ENCODE peak calls at places on chromosomes 11 and 22, in nine cellular contexts. L, O, P, D, M, A, V, H and X are unnamed samples.

GRCh38 chr11:69055212-69055586 is 6.5 kb downstream of the TPCN2 start:
- DNase-seq in O (no peak), V (no peak), M (no peak), L (no peak), P (no peak), D (no peak), H (no peak), A (no peak), X (peak; percentile 20)

GRCh38 chr22:44925465-44926123 is 84.2 kb downstream of the PHF21B start:
- DNase-seq in O (no peak), A (no peak), L (no peak), P (no peak), M (no peak), D (no peak), H (no peak), V (no peak), X (no peak)

GRCh38 chr11:94858012-94858705 is 90.0 kb downstream of the AMOTL1 start:
- DNase-seq in H (no peak), D (no peak), A (no peak), P (no peak), V (no peak), L (no peak), M (no peak), O (no peak), X (no peak)

GRCh38 chr11:119461250-119461963 is 38.4 kb upstream of the THY1 start:
- DNase-seq in L (no peak), V (no peak), P (no peak), A (no peak), M (no peak), D (no peak), H (no peak), O (peak; percentile 36), X (no peak)

GRCh38 chr11:94786264-94787126 is 18.3 kb downstream of the AMOTL1 start:
- DNase-seq in A (peak; percentile 20), O (peak; percentile 75), P (no peak), M (peak; percentile 82), H (peak; percentile 66), D (no peak), V (no peak), L (no peak), X (no peak)

GRCh38 chr11:93100211-93100610 is 97.6 kb downstream of the SLC36A4 start:
- DNase-seq in H (no peak), A (no peak), V (peak; percentile 67), M (no peak), L (no peak), P (no peak), O (no peak), D (no peak), X (no peak)

GRCh38 chr22:44685384-44686056 is 16.5 kb upstream of the PRR5 start:
- DNase-seq in O (peak; percentile 45), H (peak; percentile 68), D (peak; percentile 37), M (peak; percentile 76), A (peak; percentile 64), V (peak; percentile 60), L (peak; percentile 42), P (peak; percentile 62), X (peak; percentile 25)

GRCh38 chr22:27270818-27271510 is 530.6 kb downstream of the MN1 start:
- DNase-seq in H (no peak), O (no peak), V (peak; percentile 51), M (no peak), A (no peak), P (no peak), L (peak; percentile 50), D (no peak), X (no peak)

GRCh38 chr22:37222440-37222971 is 10.2 kb upstream of the SSTR3 start:
- DNase-seq in H (no peak), L (no peak), O (no peak), A (no peak), V (no peak), P (no peak), D (no peak), M (no peak), X (no peak)

GRCh38 chr11:74492084-74492483 is 1.4 kb downstream of the LIPT2 start:
- DNase-seq in O (peak; percentile 9), L (no peak), D (no peak), H (no peak), A (no peak), V (no peak), M (peak; percentile 6), P (no peak), X (no peak)

GRCh38 chr11:120306519-120307242 is 18.4 kb upstream of the TLCD5 start:
- DNase-seq in H (peak; percentile 89), A (no peak), O (peak; percentile 98), M (peak; percentile 78), P (no peak), D (peak; percentile 76), V (peak; percentile 93), L (peak; percentile 28), X (no peak)

GRCh38 chr11:11942668-11943067 is 65.8 kb downstream of the DKK3 start:
- DNase-seq in A (no peak), P (no peak), H (no peak), O (no peak), M (no peak), L (no peak), D (no peak), V (no peak), X (no peak)
- H3K4me1 ChIP-seq in A (no peaks in the 10 kb centered on the region), P (no peaks in the 10 kb centered on the region), H (no peaks in the 10 kb centered on the region), O (peaks cover 26% of the 10 kb centered on the region), M (no peaks in the 10 kb centered on the region), L (no peaks in the 10 kb centered on the region), D (peaks cover 2% of the 10 kb centered on the region), V (peaks cover 5% of the 10 kb centered on the region), X (no peaks in the 10 kb centered on the region)

GRCh38 chr11:16806791-16807190 is 68.3 kb downstream of the C11orf58 start:
- DNase-seq in M (no peak), A (no peak), O (no peak), V (peak; percentile 55), D (no peak), P (no peak), L (peak; percentile 41), H (no peak), X (no peak)
- H3K27ac ChIP-seq in M (no peak overlapping the region), A (no peak overlapping the region), O (no peak overlapping the region), V (no peak overlapping the region), D (no peak overlapping the region), P (peak overlapping the region; percentile 61), L (peak overlapping the region; percentile 35), H (no peak overlapping the region), X (no peak overlapping the region)

GRCh38 chr11:1847006-1847735 is 5.7 kb upstream of the LSP1 start:
- DNase-seq in A (no peak), M (no peak), V (no peak), O (no peak), L (no peak), H (no peak), D (peak; percentile 48), P (no peak), X (no peak)
- H3K4me1 ChIP-seq in A (peaks cover 44% of the 10 kb centered on the region), M (no peaks in the 10 kb centered on the region), V (no peaks in the 10 kb centered on the region), O (no peaks in the 10 kb centered on the region), L (peaks cover 78% of the 10 kb centered on the region), H (no peaks in the 10 kb centered on the region), D (peaks cover 65% of the 10 kb centered on the region), P (peaks cover 4% of the 10 kb centered on the region), X (peaks cover 37% of the 10 kb centered on the region)

GRCh38 chr22:41507330-41508063 is 36.8 kb downstream of the POLR3H start:
- DNase-seq in H (no peak), L (no peak), O (no peak), P (no peak), A (no peak), V (no peak), M (no peak), D (no peak), X (no peak)
- H3K27ac ChIP-seq in H (no peak overlapping the region), L (peak overlapping the region; percentile 81), O (no peak overlapping the region), P (no peak overlapping the region), A (no peak overlapping the region), V (no peak overlapping the region), M (no peak overlapping the region), D (no peak overlapping the region), X (no peak overlapping the region)

DNA sequence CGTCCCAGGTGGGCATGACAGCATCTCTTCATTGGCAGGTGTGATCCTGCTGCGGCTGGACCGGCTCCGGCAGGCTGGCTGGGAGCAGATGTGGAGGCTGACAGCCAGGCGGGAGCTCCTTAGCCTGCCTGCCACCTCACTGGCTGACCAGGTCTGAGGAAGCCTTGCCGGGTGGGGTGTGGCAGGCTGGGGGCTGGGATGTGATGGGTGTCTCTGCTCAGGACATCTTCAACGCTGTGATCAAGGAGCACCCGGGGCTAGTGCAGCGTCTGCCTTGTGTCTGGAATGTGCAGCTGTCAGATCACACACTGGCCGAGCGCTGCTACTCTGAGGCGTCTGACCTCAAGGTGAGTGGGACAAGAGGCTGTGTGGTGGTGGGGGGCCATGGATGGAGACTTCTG is 3.5 kb downstream of the LARGE2 start:
- DNase-seq in M (no peak), H (peak; percentile 24), P (no peak), L (no peak), D (no peak), O (no peak), A (no peak), V (no peak), X (no peak)
- H3K4me1 ChIP-seq in M (no peaks in the 10 kb centered on the region), H (no peaks in the 10 kb centered on the region), P (peaks cover 6% of the 10 kb centered on the region), L (peaks cover 31% of the 10 kb centered on the region), D (no peaks in the 10 kb centered on the region), O (peaks cover 7% of the 10 kb centered on the region), A (peaks cover 52% of the 10 kb centered on the region), V (no peaks in the 10 kb centered on the region), X (peaks cover 9% of the 10 kb centered on the region)

GRCh38 chr22:43126506-43127165 is 16.1 kb downstream of the BIK start:
- DNase-seq in P (no peak), D (no peak), O (peak; percentile 88), L (no peak), A (no peak), M (peak; percentile 65), H (no peak), V (peak; percentile 85), X (peak; percentile 60)
- H3K27ac ChIP-seq in P (no peak overlapping the region), D (no peak overlapping the region), O (peak overlapping the region; percentile 100), L (no peak overlapping the region), A (peak overlapping the region; percentile 96), M (no peak overlapping the region), H (no peak overlapping the region), V (no peak overlapping the region), X (peak overlapping the region; percentile 41)